ENCODE peak calls at places on chromosomes 7 and 10, in ten cellular contexts. W, H, V, O, B, M, E, Y, T and S are unnamed samples.
A peak's percentile ranks its signal among the peaks of the same experiment; 100 is the strongest.

GRCh38 chr7:4661871-4662270 is 20.2 kb upstream of the FOXK1 start:
- DNase-seq in W (no peak), H (no peak), V (no peak), O (no peak), B (no peak), M (no peak), E (no peak), Y (no peak), T (no peak), S (no peak)

GRCh38 chr7:146960747-146961416 is 844.3 kb downstream of the CNTNAP2 start:
- DNase-seq in W (no peak), H (peak; percentile 69), V (no peak), O (no peak), B (no peak), M (no peak), E (no peak), Y (no peak), T (no peak), S (no peak)

GRCh38 chr10:83952273-83952672 is 187.0 kb upstream of the GHITM start:
- DNase-seq in W (no peak), H (no peak), V (no peak), O (no peak), B (no peak), M (no peak), E (no peak), Y (no peak), T (no peak), S (no peak)

GRCh38 chr10:133008196-133008595 is 65.8 kb upstream of the CFAP46 start:
- DNase-seq in W (no peak), H (no peak), V (no peak), O (no peak), B (no peak), M (no peak), E (no peak), Y (no peak), T (no peak), S (no peak)

GRCh38 chr7:23383225-23383624 is 84.1 kb downstream of the MALSU1 start:
- DNase-seq in W (no peak), H (no peak), V (no peak), O (no peak), B (no peak), M (peak; percentile 48), E (no peak), Y (no peak), T (no peak), S (no peak)

GRCh38 chr10:24346877-24347505 is 138.1 kb downstream of the KIAA1217 start:
- DNase-seq in W (no peak), H (no peak), V (no peak), O (no peak), B (no peak), M (no peak), E (no peak), Y (no peak), T (no peak), S (no peak)

GRCh38 chr7:147279951-147280350 is 1163.3 kb downstream of the CNTNAP2 start:
- DNase-seq in W (no peak), H (peak; percentile 84), V (no peak), O (no peak), B (no peak), M (no peak), E (no peak), Y (no peak), T (no peak), S (no peak)

GRCh38 chr7:131895541-131896173 is 339.2 kb upstream of the PODXL start:
- DNase-seq in W (no peak), H (no peak), V (no peak), O (no peak), B (no peak), M (peak; percentile 42), E (no peak), Y (peak; percentile 50), T (no peak), S (peak; percentile 89)

GRCh38 chr7:126790763-126791162 is 462.0 kb downstream of the GRM8 start:
- DNase-seq in W (no peak), H (peak; percentile 24), V (peak; percentile 83), O (no peak), B (no peak), M (no peak), E (no peak), Y (no peak), T (no peak), S (no peak)

GRCh38 chr7:157502701-157503111 is 165.9 kb downstream of the DNAJB6 start:
- DNase-seq in W (peak; percentile 56), H (no peak), V (no peak), O (no peak), B (peak; percentile 53), M (no peak), E (no peak), Y (no peak), T (peak; percentile 47), S (no peak)

GRCh38 chr7:64946772-64947171 is 43.7 kb downstream of the ZNF273 start:
- DNase-seq in W (no peak), H (peak; percentile 30), V (no peak), O (no peak), B (no peak), M (no peak), E (no peak), Y (no peak), T (no peak), S (no peak)

GRCh38 chr7:152467225-152467624 is 31.4 kb upstream of the KMT2C start:
- DNase-seq in W (no peak), H (no peak), V (no peak), O (no peak), B (no peak), M (no peak), E (no peak), Y (no peak), T (no peak), S (no peak)

GRCh38 chr7:55365103-55365679 is at the start of gene LANCL2:
- DNase-seq in W (no peak), H (peak; percentile 76), V (peak; percentile 76), O (peak; percentile 30), B (peak; percentile 37), M (peak; percentile 22), E (peak; percentile 76), Y (no peak), T (no peak), S (no peak)

GRCh38 chr10:100883322-100883821 is 29.4 kb upstream of the SLF2 start:
- DNase-seq in W (no peak), H (no peak), V (no peak), O (no peak), B (no peak), M (no peak), E (no peak), Y (no peak), T (no peak), S (no peak)

GRCh38 chr7:26078437-26079362 is 73.3 kb upstream of the NFE2L3 start:
- DNase-seq in W (peak; percentile 83), H (peak; percentile 91), V (peak; percentile 95), O (peak; percentile 54), B (peak; percentile 80), M (peak; percentile 3), E (peak; percentile 12), Y (no peak), T (peak; percentile 59), S (no peak)

GRCh38 chr10:76127984-76128589 is 696.7 kb downstream of the LRMDA start:
- DNase-seq in W (no peak), H (no peak), V (no peak), O (no peak), B (no peak), M (no peak), E (no peak), Y (no peak), T (no peak), S (no peak)

GRCh38 chr10:101901340-101901739 is 57.7 kb upstream of the KCNIP2 start:
- DNase-seq in W (no peak), H (peak; percentile 24), V (peak; percentile 2), O (no peak), B (no peak), M (no peak), E (no peak), Y (no peak), T (no peak), S (no peak)